ENCODE peak calls at places on chromosome 9, in eight cellular contexts. P is uterus, J is neural progenitor cell, F is fibroblast of lung, Q is astrocyte, E is mesenchymal stem cell, C is pancreas, I is HCT116. V is an unnamed sample.
A peak's percentile ranks its signal among the peaks of the same experiment; 100 is the strongest.

GRCh38 chr9:116450378-116451139 is 236.5 kb upstream of the TRIM32 start:
- DNase-seq in Q (peak; percentile 91), E (peak; percentile 52), I (no peak), C (no peak), P (no peak), F (peak; percentile 94), J (no peak), V (no peak)

GRCh38 chr9:75953218-75953617 is 62.7 kb downstream of the PCSK5 start:
- DNase-seq in J (no peak), Q (no peak), C (no peak), I (no peak), E (peak; percentile 41), P (no peak), F (no peak), V (no peak)

GRCh38 chr9:75147638-75148037 is 59.3 kb downstream of the OSTF1 start:
- DNase-seq in C (no peak), J (no peak), Q (peak; percentile 10), E (peak; percentile 15), P (no peak), F (peak; percentile 37), I (no peak), V (no peak)

GRCh38 chr9:16626577-16627130 is 243.8 kb downstream of the BNC2 start:
- DNase-seq in P (peak; percentile 38), C (no peak), J (peak; percentile 63), I (no peak), E (peak; percentile 90), Q (peak; percentile 92), F (peak; percentile 93), V (no peak)

GRCh38 chr9:110142868-110143866 is 64.8 kb downstream of the C9orf152 start:
- DNase-seq in E (peak; percentile 45), P (no peak), J (peak; percentile 42), F (no peak), Q (no peak), C (no peak), I (no peak), V (no peak)

GRCh38 chr9:17528859-17529258 is 50.0 kb upstream of the SH3GL2 start:
- DNase-seq in I (no peak), Q (no peak), J (peak; percentile 22), F (no peak), P (no peak), C (no peak), E (peak; percentile 17), V (no peak)

GRCh38 chr9:83472221-83472665 is 66.0 kb downstream of the FRMD3 start:
- DNase-seq in E (no peak), Q (peak; percentile 1), P (peak; percentile 20), J (no peak), C (no peak), I (no peak), F (peak; percentile 19), V (no peak)

GRCh38 chr9:128242124-128242523 is 33.7 kb downstream of the GOLGA2 start:
- DNase-seq in P (no peak), I (no peak), E (no peak), C (no peak), F (no peak), Q (no peak), J (no peak), V (no peak)

GRCh38 chr9:37919956-37920335 is 16.0 kb upstream of the SLC25A51 start:
- DNase-seq in J (no peak), Q (no peak), F (no peak), E (no peak), P (no peak), I (no peak), C (no peak), V (no peak)

GRCh38 chr9:75429531-75430454 is 341.5 kb downstream of the OSTF1 start:
- DNase-seq in F (no peak), P (no peak), Q (no peak), J (no peak), E (no peak), C (no peak), I (no peak), V (no peak)

GRCh38 chr9:94804316-94804715 is 77.8 kb downstream of the AOPEP start:
- DNase-seq in C (no peak), E (no peak), P (no peak), Q (no peak), F (no peak), I (no peak), J (no peak), V (no peak)

GRCh38 chr9:116488373-116488772 is 198.7 kb upstream of the TRIM32 start:
- DNase-seq in Q (no peak), I (no peak), E (no peak), P (no peak), F (no peak), C (no peak), J (no peak), V (no peak)

GRCh38 chr9:96327694-96328352 is 25.8 kb upstream of the HSD17B3 start:
- DNase-seq in E (peak; percentile 71), I (no peak), C (peak; percentile 21), F (peak; percentile 39), Q (peak; percentile 16), J (peak; percentile 52), P (peak; percentile 48), V (peak; percentile 24)

GRCh38 chr9:131080589-131080988 is 15.7 kb upstream of the AIF1L start:
- DNase-seq in I (no peak), F (no peak), Q (no peak), P (no peak), E (no peak), J (no peak), C (no peak), V (no peak)

GRCh38 chr9:100222674-100223073 is 123.6 kb downstream of the INVS start:
- DNase-seq in P (no peak), F (peak; percentile 42), C (no peak), Q (peak; percentile 33), I (no peak), J (peak; percentile 7), E (peak; percentile 57), V (no peak)

GRCh38 chr9:134774991-134775540 is 105.5 kb upstream of the FCN2 start:
- DNase-seq in F (no peak), Q (no peak), E (no peak), J (no peak), P (no peak), C (no peak), I (no peak), V (no peak)
- H3K4me1 ChIP-seq in F (peaks cover 12% of the 10 kb centered on the region), Q (peaks cover 44% of the 10 kb centered on the region), E (peaks cover 44% of the 10 kb centered on the region), J (no peaks in the 10 kb centered on the region), P (no peaks in the 10 kb centered on the region), C (no peaks in the 10 kb centered on the region), I (peaks cover 3% of the 10 kb centered on the region), V (no peaks in the 10 kb centered on the region)

DNA sequence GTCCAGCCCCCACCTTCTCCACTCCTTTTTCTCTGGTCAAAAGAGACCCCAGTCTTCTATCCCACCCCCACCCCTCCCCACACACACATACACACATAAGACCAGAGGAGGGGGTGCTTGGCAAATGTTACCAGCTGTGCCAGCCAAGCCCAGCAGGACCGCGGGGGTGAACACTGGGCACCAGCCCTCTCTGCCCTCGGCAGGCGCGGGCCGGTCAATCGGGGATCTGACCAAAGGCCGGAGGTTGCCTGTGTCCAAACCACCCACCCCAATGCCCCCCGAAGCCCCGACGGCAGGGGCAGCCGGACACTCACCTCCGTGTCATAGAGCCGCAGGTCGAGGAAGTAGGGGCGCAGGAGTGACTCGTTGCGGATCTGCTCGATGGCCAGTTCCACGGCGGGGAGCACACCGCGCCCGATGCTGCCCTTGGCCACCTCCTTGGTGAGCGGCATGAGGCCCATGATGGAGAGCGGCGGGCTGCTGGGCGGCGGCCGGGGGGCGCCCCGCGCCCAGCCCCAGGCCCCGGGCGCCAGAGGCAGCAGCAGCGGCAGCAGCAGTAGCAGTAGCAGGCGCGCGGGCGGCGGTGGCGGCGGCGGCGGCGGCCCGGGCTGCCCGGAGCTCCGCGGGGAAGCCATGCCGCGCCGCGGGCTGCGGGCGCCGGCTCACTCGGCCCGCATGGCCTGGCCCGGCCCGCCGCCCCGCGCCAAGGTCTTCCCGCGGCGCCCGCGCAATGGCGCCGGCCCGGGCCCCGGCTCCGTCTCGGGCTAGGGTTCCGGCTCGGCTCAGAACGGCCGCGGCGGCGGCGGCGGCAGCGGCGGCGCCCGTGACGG is 417 bp downstream of the GABBR2 start:
- DNase-seq in C (no peak), F (no peak), Q (no peak), I (no peak), J (no peak), E (no peak), P (no peak), V (no peak)
- H3K27ac ChIP-seq in C (no peak overlapping the region), F (no peak overlapping the region), Q (no peak overlapping the region), I (no peak overlapping the region), J (no peak overlapping the region), E (no peak overlapping the region), P (no peak overlapping the region), V (no peak overlapping the region)

GRCh38 chr9:89549031-89549644 is 51.2 kb upstream of the SEMA4D start:
- DNase-seq in J (peak; percentile 77), C (peak; percentile 67), E (peak; percentile 69), F (peak; percentile 37), P (peak; percentile 47), Q (peak; percentile 15), I (peak; percentile 52), V (peak; percentile 66)

GRCh38 chr9:89547000-89547399 is 49.1 kb upstream of the SEMA4D start:
- DNase-seq in Q (no peak), P (no peak), I (no peak), E (no peak), C (no peak), F (no peak), J (no peak), V (no peak)

GRCh38 chr9:89548210-89548609 is 50.3 kb upstream of the SEMA4D start:
- DNase-seq in P (no peak), I (no peak), C (no peak), Q (no peak), F (no peak), E (no peak), J (no peak), V (no peak)

GRCh38 chr9:89553451-89554020 is 51.3 kb upstream of the GADD45G start:
- DNase-seq in I (no peak), J (no peak), C (no peak), P (no peak), E (no peak), F (no peak), Q (no peak), V (no peak)

DNA sequence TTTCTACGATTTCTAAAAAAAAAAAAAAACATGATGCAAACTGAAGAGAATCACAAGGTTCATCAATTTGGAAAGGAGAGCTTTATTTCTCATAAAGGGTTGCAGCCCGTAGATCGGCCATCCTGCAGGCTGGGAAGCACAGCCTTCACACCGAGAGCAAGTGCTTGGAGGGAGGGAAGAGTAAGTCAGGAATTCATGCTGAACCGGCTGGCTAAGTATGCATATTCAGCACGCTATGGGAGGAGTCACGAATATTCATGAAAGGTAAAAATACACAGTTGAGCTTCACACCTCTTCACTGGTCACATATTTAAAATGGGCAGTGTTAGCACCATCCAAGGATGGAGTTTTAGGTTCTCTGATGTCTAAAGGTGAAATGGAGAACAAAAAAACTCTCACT is 52.6 kb upstream of the SEMA4D start:
- DNase-seq in C (no peak), F (no peak), I (no peak), Q (no peak), E (no peak), P (no peak), J (no peak), V (no peak)
- H3K27me3 ChIP-seq in C (no peaks in the 10 kb centered on the region), F (no peaks in the 10 kb centered on the region), I (no peaks in the 10 kb centered on the region), Q (peaks cover 7% of the 10 kb centered on the region), E (peaks cover 41% of the 10 kb centered on the region), P (no peaks in the 10 kb centered on the region), J (no peaks in the 10 kb centered on the region), V (no peaks in the 10 kb centered on the region)

DNA sequence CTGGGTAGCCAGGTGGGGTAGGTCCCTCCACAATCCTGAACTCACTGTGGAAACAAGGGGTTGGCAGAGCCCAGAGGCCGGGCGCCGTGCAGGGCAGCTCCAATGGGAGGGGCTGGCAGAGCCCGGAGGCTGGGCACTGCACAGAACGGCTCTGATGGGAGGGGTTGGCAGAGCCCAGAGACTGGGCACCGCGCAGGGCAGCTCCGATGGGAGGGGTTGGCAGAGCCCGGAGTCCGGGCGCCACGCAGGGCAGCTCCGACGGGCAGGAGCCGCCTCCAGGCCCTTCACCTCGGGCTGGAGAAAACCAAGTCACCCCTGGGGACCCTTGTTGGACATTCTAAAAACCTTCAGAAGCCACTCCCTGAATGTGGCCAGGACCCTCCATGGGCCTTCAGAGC is 9.3 kb downstream of the NACC2 start:
- DNase-seq in J (no peak), P (no peak), I (no peak), F (no peak), Q (no peak), E (no peak), C (peak; percentile 76), V (no peak)
- H3K4me1 ChIP-seq in J (peaks cover 16% of the 10 kb centered on the region), P (no peaks in the 10 kb centered on the region), I (peaks cover 6% of the 10 kb centered on the region), F (no peaks in the 10 kb centered on the region), Q (peaks cover 4% of the 10 kb centered on the region), E (peaks cover 40% of the 10 kb centered on the region), C (peaks cover 8% of the 10 kb centered on the region), V (peaks cover 8% of the 10 kb centered on the region)

V was measured in effector memory CD4-positive, alpha-beta T cell.